ENCODE peak calls at places on chromosomes 5 and 9, in five cellular contexts. One of them, this sample, is unnamed.

GRCh38 chr9:123150708-123151503 is 117.4 kb downstream of the GPR21 start:
- ATAC-seq in HCT116: no peak
- ATAC-seq in GM23338: no peak
- ATAC-seq in Panc1: no peak
- ATAC-seq in GM12878: no peak
- ATAC-seq in this sample: no peak

GRCh38 chr5:16467363-16468219 is 2.0 kb upstream of the ZNF622 start:
- ATAC-seq in Panc1: no peak
- ATAC-seq in GM23338: no peak
- ATAC-seq in GM12878: peak; percentile 71
- ATAC-seq in HCT116: no peak
- ATAC-seq in this sample: no peak

GRCh38 chr9:98971168-98971914 is 27.6 kb downstream of the COL15A1 start:
- ATAC-seq in Panc1: no peak
- ATAC-seq in GM12878: no peak
- ATAC-seq in HCT116: peak; percentile 20
- ATAC-seq in GM23338: no peak
- ATAC-seq in this sample: peak; percentile 45

GRCh38 chr5:141186897-141187512 is at the start of gene PCDHB9:
- ATAC-seq in GM12878: no peak
- ATAC-seq in Panc1: peak; percentile 92
- ATAC-seq in GM23338: peak; percentile 77
- ATAC-seq in HCT116: no peak
- ATAC-seq in this sample: no peak

GRCh38 chr5:173761182-173761521 is 127.0 kb upstream of the CPEB4 start:
- ATAC-seq in HCT116: no peak
- ATAC-seq in GM23338: no peak
- ATAC-seq in GM12878: no peak
- ATAC-seq in Panc1: no peak
- ATAC-seq in this sample: no peak

GRCh38 chr9:2967779-2968178 is 123.9 kb upstream of the PUM3 start:
- ATAC-seq in HCT116: no peak
- ATAC-seq in GM12878: no peak
- ATAC-seq in GM23338: no peak
- ATAC-seq in Panc1: no peak
- ATAC-seq in this sample: no peak

GRCh38 chr5:97534166-97534565 is 351.1 kb upstream of the RIOK2 start:
- ATAC-seq in GM12878: peak; percentile 90
- ATAC-seq in Panc1: peak; percentile 78
- ATAC-seq in HCT116: peak; percentile 89
- ATAC-seq in GM23338: peak; percentile 88
- ATAC-seq in this sample: peak; percentile 34

GRCh38 chr9:135010921-135011320 is 76.5 kb upstream of the OLFM1 start:
- ATAC-seq in GM12878: no peak
- ATAC-seq in HCT116: no peak
- ATAC-seq in Panc1: no peak
- ATAC-seq in GM23338: no peak
- ATAC-seq in this sample: no peak

GRCh38 chr5:146051678-146052077 is 53.7 kb downstream of the PLAC8L1 start:
- ATAC-seq in GM23338: no peak
- ATAC-seq in Panc1: no peak
- ATAC-seq in GM12878: no peak
- ATAC-seq in HCT116: no peak
- ATAC-seq in this sample: no peak

GRCh38 chr9:68629042-68629441 is 76.0 kb upstream of the PIP5K1B start:
- ATAC-seq in GM12878: no peak
- ATAC-seq in HCT116: no peak
- ATAC-seq in GM23338: no peak
- ATAC-seq in Panc1: no peak
- ATAC-seq in this sample: no peak

GRCh38 chr5:1470762-1471211 is 25.5 kb upstream of the SLC6A3 start:
- ATAC-seq in Panc1: no peak
- ATAC-seq in GM23338: no peak
- ATAC-seq in HCT116: no peak
- ATAC-seq in GM12878: no peak
- ATAC-seq in this sample: no peak

GRCh38 chr9:112119225-112120045 is 55.7 kb downstream of the SUSD1 start:
- ATAC-seq in HCT116: peak; percentile 86
- ATAC-seq in GM23338: no peak
- ATAC-seq in Panc1: no peak
- ATAC-seq in GM12878: no peak
- ATAC-seq in this sample: no peak

GRCh38 chr9:29830815-29831214 is 2257.5 kb upstream of the C9orf72 start:
- ATAC-seq in GM23338: peak; percentile 81
- ATAC-seq in HCT116: peak; percentile 59
- ATAC-seq in Panc1: peak; percentile 72
- ATAC-seq in GM12878: peak; percentile 66
- ATAC-seq in this sample: no peak

GRCh38 chr9:134059661-134060395 is 8.0 kb downstream of the BRD3 start:
- ATAC-seq in HCT116: no peak
- ATAC-seq in GM23338: peak; percentile 12
- ATAC-seq in Panc1: no peak
- ATAC-seq in GM12878: peak; percentile 96
- ATAC-seq in this sample: no peak

GRCh38 chr5:90519081-90519480 is 10.3 kb downstream of the LYSMD3 start:
- ATAC-seq in Panc1: no peak
- ATAC-seq in GM12878: no peak
- ATAC-seq in GM23338: no peak
- ATAC-seq in HCT116: no peak
- ATAC-seq in this sample: no peak

GRCh38 chr5:79086116-79086515 is 16.5 kb downstream of the BHMT2 start:
- ATAC-seq in HCT116: no peak
- ATAC-seq in GM23338: no peak
- ATAC-seq in Panc1: no peak
- ATAC-seq in GM12878: peak; percentile 85
- ATAC-seq in this sample: no peak

GRCh38 chr9:96449844-96450612 is at the start of gene HABP4:
- ATAC-seq in GM12878: peak; percentile 99
- ATAC-seq in GM23338: peak; percentile 87
- ATAC-seq in HCT116: peak; percentile 94
- ATAC-seq in Panc1: peak; percentile 96
- ATAC-seq in this sample: peak; percentile 97
- TF ChIP-seq POLR2AphosphoS5 in GM12878: no peak
- TF ChIP-seq POLR2AphosphoS5 in GM23338: peak; percentile 66
- TF ChIP-seq POLR2AphosphoS5 in HCT116: peak; percentile 70
- TF ChIP-seq POLR2AphosphoS5 in Panc1: peak; percentile 37
- TF ChIP-seq POLR2AphosphoS5 in this sample: peak; percentile 71

DNA sequence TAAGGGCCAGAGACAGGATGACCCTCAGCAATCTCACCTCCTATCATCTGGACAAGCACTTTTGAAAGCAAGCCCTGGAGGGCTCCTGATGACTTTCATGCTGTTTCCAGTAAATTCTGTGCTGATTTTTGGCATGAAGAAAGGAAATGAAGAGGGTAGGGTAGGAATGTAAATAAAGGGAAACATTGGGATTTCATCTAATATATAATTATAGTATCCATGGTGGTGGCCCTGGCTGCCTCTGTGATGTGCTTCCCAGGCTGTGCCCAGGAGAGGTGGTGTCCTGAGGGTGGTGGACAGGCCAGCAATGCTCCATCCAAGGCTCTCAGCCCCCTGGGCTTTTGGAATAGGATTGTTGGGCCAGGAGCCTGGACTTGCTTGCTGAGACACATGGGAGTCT is 208.0 kb upstream of the TRIM32 start:
- ATAC-seq in GM23338: no peak
- ATAC-seq in HCT116: no peak
- ATAC-seq in Panc1: no peak
- ATAC-seq in GM12878: no peak
- ATAC-seq in this sample: no peak
- H3K27ac ChIP-seq in GM23338: no peak overlapping the region
- H3K27ac ChIP-seq in HCT116: no peak overlapping the region
- H3K27ac ChIP-seq in Panc1: no peak overlapping the region
- H3K27ac ChIP-seq in GM12878: no peak overlapping the region
- H3K27ac ChIP-seq in this sample: no peak overlapping the region

DNA sequence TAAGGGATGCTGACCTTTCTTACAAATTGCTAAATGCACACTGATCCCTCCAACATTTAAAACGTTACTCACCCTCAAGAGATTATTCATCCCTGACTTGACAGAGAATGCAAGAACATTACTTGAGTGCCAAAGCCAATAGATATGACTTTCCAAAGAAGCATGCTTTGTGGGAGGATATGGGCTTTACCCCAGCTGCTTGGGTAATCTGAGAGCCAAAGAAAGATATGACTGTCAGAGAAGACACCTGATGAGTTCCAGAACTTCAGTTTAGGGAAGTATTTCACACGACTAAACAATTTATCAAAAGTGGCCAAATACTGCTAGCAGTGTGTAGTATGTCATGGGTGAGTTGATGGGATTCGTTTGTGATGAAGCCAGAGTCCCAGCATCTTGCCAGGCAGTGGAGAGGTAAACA is 7.4 kb upstream of the SPDL1 start:
- ATAC-seq in HCT116: no peak
- ATAC-seq in Panc1: no peak
- ATAC-seq in GM12878: peak; percentile 49
- ATAC-seq in GM23338: no peak
- ATAC-seq in this sample: peak; percentile 83
- TF ChIP-seq POLR2AphosphoS5 in HCT116: no peak
- TF ChIP-seq POLR2AphosphoS5 in Panc1: no peak
- TF ChIP-seq POLR2AphosphoS5 in GM12878: no peak
- TF ChIP-seq POLR2AphosphoS5 in GM23338: no peak
- TF ChIP-seq POLR2AphosphoS5 in this sample: peak; percentile 69

DNA sequence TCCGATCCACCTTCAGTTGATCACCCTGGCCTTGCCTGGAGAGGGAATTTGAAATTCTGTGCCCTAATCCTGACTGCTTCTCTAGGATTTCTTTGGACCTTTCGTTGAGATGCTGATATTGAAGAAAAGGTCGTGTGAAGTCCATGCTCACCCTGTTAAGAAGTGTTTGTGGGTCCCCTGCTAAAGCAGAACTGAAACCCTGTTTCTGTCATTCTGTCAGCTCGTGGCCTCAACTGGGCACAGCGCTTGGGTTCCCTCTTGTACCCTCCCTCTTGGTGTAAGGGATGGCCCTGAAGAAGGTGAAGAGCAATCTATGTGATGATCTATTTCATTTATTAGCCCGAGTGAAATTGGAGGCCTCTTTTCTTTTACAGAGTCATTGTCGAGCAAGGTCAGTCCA is 55.9 kb downstream of the WWC1 start:
- ATAC-seq in HCT116: no peak
- ATAC-seq in Panc1: no peak
- ATAC-seq in GM12878: peak; percentile 98
- ATAC-seq in GM23338: no peak
- ATAC-seq in this sample: no peak
- H3K27ac ChIP-seq in HCT116: no peak overlapping the region
- H3K27ac ChIP-seq in Panc1: no peak overlapping the region
- H3K27ac ChIP-seq in GM12878: no peak overlapping the region
- H3K27ac ChIP-seq in GM23338: no peak overlapping the region
- H3K27ac ChIP-seq in this sample: no peak overlapping the region

DNA sequence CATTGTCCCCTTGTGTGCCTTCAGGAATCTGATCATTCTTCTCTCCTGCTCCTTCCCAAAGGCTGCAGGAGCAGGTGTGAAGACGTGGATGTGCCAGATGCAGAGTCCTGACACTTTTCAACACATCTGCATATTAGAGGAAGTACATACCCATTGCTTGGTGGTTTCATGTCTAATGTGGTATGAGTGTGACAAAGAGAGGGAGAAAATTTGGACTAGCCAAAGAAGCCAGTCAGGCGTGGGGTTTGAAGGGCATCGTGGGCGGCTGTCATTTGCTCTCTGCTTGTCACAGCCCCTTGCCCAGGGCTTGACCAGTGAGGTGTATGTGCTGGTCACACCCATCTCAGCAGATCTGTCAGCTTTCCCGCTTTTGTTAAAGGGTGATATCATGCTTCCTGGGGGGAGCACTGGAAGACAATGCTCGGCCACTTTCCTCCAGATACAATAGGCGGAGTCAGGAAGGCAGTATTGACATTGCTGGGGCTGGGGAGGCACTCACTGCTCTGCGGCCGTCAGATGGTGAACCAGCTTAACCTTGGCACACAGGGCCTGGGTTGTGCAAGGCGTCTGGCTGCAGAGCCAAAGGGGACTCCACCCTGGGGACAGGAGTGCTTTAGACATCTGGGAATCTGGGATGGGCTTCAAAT is 8.6 kb downstream of the TEK start:
- ATAC-seq in GM23338: peak; percentile 40
- ATAC-seq in GM12878: no peak
- ATAC-seq in Panc1: no peak
- ATAC-seq in HCT116: no peak
- ATAC-seq in this sample: peak; percentile 88
- TF ChIP-seq POLR2AphosphoS5 in GM23338: no peak
- TF ChIP-seq POLR2AphosphoS5 in GM12878: no peak
- TF ChIP-seq POLR2AphosphoS5 in Panc1: no peak
- TF ChIP-seq POLR2AphosphoS5 in HCT116: no peak
- TF ChIP-seq POLR2AphosphoS5 in this sample: peak; percentile 48